ENCODE peak calls at places on chromosome 11, in eight cellular contexts. One of them, this sample, is unnamed.

GRCh38 chr11:14378171-14378570 is 19.2 kb upstream of the RRAS2 start:
- DNase-seq in HAP-1: no peak
- DNase-seq in stimulated activated CD4-positive, alpha-beta T cell treated with anti-CD3 and anti-CD28 coated beads, Interleukin-12 subunit alpha, Interleukin-12 subunit beta, amount 100 ng/mL, for 48 hours: no peak
- DNase-seq in SJSA1: no peak
- DNase-seq in NCI-H2029 treated with DMSO at 0.1 percent for 48 hours: no peak
- DNase-seq in renal cortical epithelial cell: no peak
- DNase-seq in IMR-90: no peak
- DNase-seq in AG08395: no peak
- DNase-seq in this sample: no peak

GRCh38 chr11:69460540-69461257 is 20.8 kb upstream of the LINC01488 start:
- DNase-seq in HAP-1: no peak
- DNase-seq in stimulated activated CD4-positive, alpha-beta T cell treated with anti-CD3 and anti-CD28 coated beads, Interleukin-12 subunit alpha, Interleukin-12 subunit beta, amount 100 ng/mL, for 48 hours: no peak
- DNase-seq in SJSA1: peak; percentile 48
- DNase-seq in NCI-H2029 treated with DMSO at 0.1 percent for 48 hours: no peak
- DNase-seq in renal cortical epithelial cell: peak; percentile 64
- DNase-seq in IMR-90: peak; percentile 95
- DNase-seq in AG08395: peak; percentile 90
- DNase-seq in this sample: peak; percentile 66

GRCh38 chr11:36167073-36167472 is 122.2 kb downstream of the COMMD9 start:
- DNase-seq in HAP-1: no peak
- DNase-seq in stimulated activated CD4-positive, alpha-beta T cell treated with anti-CD3 and anti-CD28 coated beads, Interleukin-12 subunit alpha, Interleukin-12 subunit beta, amount 100 ng/mL, for 48 hours: no peak
- DNase-seq in SJSA1: no peak
- DNase-seq in NCI-H2029 treated with DMSO at 0.1 percent for 48 hours: no peak
- DNase-seq in renal cortical epithelial cell: no peak
- DNase-seq in IMR-90: no peak
- DNase-seq in AG08395: no peak
- DNase-seq in this sample: no peak

GRCh38 chr11:95045791-95046190 is 3.4 kb upstream of the KDM4F start:
- DNase-seq in HAP-1: no peak
- DNase-seq in stimulated activated CD4-positive, alpha-beta T cell treated with anti-CD3 and anti-CD28 coated beads, Interleukin-12 subunit alpha, Interleukin-12 subunit beta, amount 100 ng/mL, for 48 hours: no peak
- DNase-seq in SJSA1: no peak
- DNase-seq in NCI-H2029 treated with DMSO at 0.1 percent for 48 hours: no peak
- DNase-seq in renal cortical epithelial cell: no peak
- DNase-seq in IMR-90: no peak
- DNase-seq in AG08395: no peak
- DNase-seq in this sample: no peak

GRCh38 chr11:134725939-134726639 is 314.0 kb upstream of the B3GAT1 start:
- DNase-seq in HAP-1: no peak
- DNase-seq in stimulated activated CD4-positive, alpha-beta T cell treated with anti-CD3 and anti-CD28 coated beads, Interleukin-12 subunit alpha, Interleukin-12 subunit beta, amount 100 ng/mL, for 48 hours: no peak
- DNase-seq in SJSA1: no peak
- DNase-seq in NCI-H2029 treated with DMSO at 0.1 percent for 48 hours: no peak
- DNase-seq in renal cortical epithelial cell: no peak
- DNase-seq in IMR-90: no peak
- DNase-seq in AG08395: no peak
- DNase-seq in this sample: no peak

GRCh38 chr11:57727185-57727584 is 14.1 kb upstream of the SELENOH start:
- DNase-seq in HAP-1: no peak
- DNase-seq in stimulated activated CD4-positive, alpha-beta T cell treated with anti-CD3 and anti-CD28 coated beads, Interleukin-12 subunit alpha, Interleukin-12 subunit beta, amount 100 ng/mL, for 48 hours: no peak
- DNase-seq in SJSA1: no peak
- DNase-seq in NCI-H2029 treated with DMSO at 0.1 percent for 48 hours: no peak
- DNase-seq in renal cortical epithelial cell: no peak
- DNase-seq in IMR-90: no peak
- DNase-seq in AG08395: no peak
- DNase-seq in this sample: no peak

GRCh38 chr11:17604201-17604912 is 57.3 kb downstream of the OTOG start:
- DNase-seq in HAP-1: no peak
- DNase-seq in stimulated activated CD4-positive, alpha-beta T cell treated with anti-CD3 and anti-CD28 coated beads, Interleukin-12 subunit alpha, Interleukin-12 subunit beta, amount 100 ng/mL, for 48 hours: no peak
- DNase-seq in SJSA1: no peak
- DNase-seq in NCI-H2029 treated with DMSO at 0.1 percent for 48 hours: no peak
- DNase-seq in renal cortical epithelial cell: no peak
- DNase-seq in IMR-90: no peak
- DNase-seq in AG08395: no peak
- DNase-seq in this sample: no peak

GRCh38 chr11:12717851-12718291 is 43.6 kb downstream of the TEAD1 start:
- DNase-seq in HAP-1: no peak
- DNase-seq in stimulated activated CD4-positive, alpha-beta T cell treated with anti-CD3 and anti-CD28 coated beads, Interleukin-12 subunit alpha, Interleukin-12 subunit beta, amount 100 ng/mL, for 48 hours: peak; percentile 40
- DNase-seq in SJSA1: no peak
- DNase-seq in NCI-H2029 treated with DMSO at 0.1 percent for 48 hours: no peak
- DNase-seq in renal cortical epithelial cell: peak; percentile 66
- DNase-seq in IMR-90: no peak
- DNase-seq in AG08395: no peak
- DNase-seq in this sample: no peak

GRCh38 chr11:43504316-43504950 is 145.7 kb downstream of the TTC17 start:
- DNase-seq in HAP-1: no peak
- DNase-seq in stimulated activated CD4-positive, alpha-beta T cell treated with anti-CD3 and anti-CD28 coated beads, Interleukin-12 subunit alpha, Interleukin-12 subunit beta, amount 100 ng/mL, for 48 hours: no peak
- DNase-seq in SJSA1: no peak
- DNase-seq in NCI-H2029 treated with DMSO at 0.1 percent for 48 hours: no peak
- DNase-seq in renal cortical epithelial cell: peak; percentile 11
- DNase-seq in IMR-90: peak; percentile 13
- DNase-seq in AG08395: peak; percentile 46
- DNase-seq in this sample: no peak

GRCh38 chr11:62337682-62338181 is 484 bp downstream of the ASRGL1 start:
- DNase-seq in HAP-1: peak; percentile 25
- DNase-seq in stimulated activated CD4-positive, alpha-beta T cell treated with anti-CD3 and anti-CD28 coated beads, Interleukin-12 subunit alpha, Interleukin-12 subunit beta, amount 100 ng/mL, for 48 hours: no peak
- DNase-seq in SJSA1: peak; percentile 19
- DNase-seq in NCI-H2029 treated with DMSO at 0.1 percent for 48 hours: no peak
- DNase-seq in renal cortical epithelial cell: no peak
- DNase-seq in IMR-90: no peak
- DNase-seq in AG08395: no peak
- DNase-seq in this sample: no peak

This sample was measured in HS-27A.